ENCODE peak calls at places on chromosomes 7 and 10, in eight cellular contexts. A is CD8-positive, alpha-beta memory T cell; E is left ventricle myocardium inferior; I is CD4-positive, CD25-positive, alpha-beta regulatory T cell; Y is IMR-90; H is OCI-LY7; V is breast epithelium; W is PC-9. G is an unnamed sample. For H3K9me3, the result is how much of the 10 kb centered on the place peaks cover.

GRCh38 chr10:23404461-23404980 is 34.4 kb upstream of the OTUD1 start:
- DNase-seq in A (no peak), H (no peak), W (no peak), E (no peak), Y (peak), V (no peak), I (no peak), G (no peak)

GRCh38 chr7:45086348-45087065 is 2.3 kb downstream of the NACAD start:
- DNase-seq in I (no peak), V (no peak), A (no peak), Y (no peak), E (no peak), H (no peak), W (no peak), G (no peak)

GRCh38 chr7:124532166-124532565 is 233.4 kb downstream of the GPR37 start:
- DNase-seq in V (no peak), A (no peak), H (no peak), W (no peak), I (no peak), E (no peak), Y (peak), G (no peak)

GRCh38 chr10:91022924-91023707 is 102.2 kb upstream of the ANKRD1 start:
- DNase-seq in E (no peak), H (no peak), I (no peak), A (no peak), V (peak), Y (no peak), W (no peak), G (no peak)

GRCh38 chr10:27312854-27313253 is 72.3 kb upstream of the ACBD5 start:
- DNase-seq in Y (no peak), W (peak), H (no peak), A (no peak), V (no peak), I (no peak), E (no peak), G (no peak)

GRCh38 chr10:6023661-6024333 is 38.4 kb downstream of the IL2RA start:
- DNase-seq in H (no peak), I (no peak), A (no peak), V (no peak), E (no peak), Y (no peak), W (no peak), G (no peak)

GRCh38 chr10:75429159-75429827 is 2.1 kb upstream of the LRMDA start:
- DNase-seq in I (no peak), E (no peak), Y (no peak), H (no peak), W (peak), A (no peak), V (no peak), G (no peak)

GRCh38 chr7:102933763-102934162 is 21.0 kb downstream of the LRRC17 start:
- DNase-seq in Y (peak), E (peak), I (no peak), W (no peak), H (no peak), V (peak), A (no peak), G (no peak)

GRCh38 chr10:124625831-124626238 is 118.3 kb downstream of the FAM53B start:
- DNase-seq in I (no peak), W (no peak), A (no peak), H (no peak), E (peak), Y (no peak), V (no peak), G (no peak)

GRCh38 chr10:63586048-63586447 is 64.8 kb downstream of the REEP3 start:
- DNase-seq in Y (no peak), I (no peak), V (no peak), E (no peak), H (no peak), A (no peak), W (no peak), G (no peak)

GRCh38 chr7:103712991-103713778 is 267.2 kb upstream of the SLC26A5 start:
- DNase-seq in E (no peak), I (no peak), W (no peak), V (no peak), Y (peak), H (no peak), A (no peak), G (no peak)

GRCh38 chr10:98349508-98349922 is 65.5 kb downstream of the PYROXD2 start:
- DNase-seq in W (no peak), H (peak), V (no peak), I (no peak), E (peak), A (no peak), Y (peak), G (no peak)

DNA sequence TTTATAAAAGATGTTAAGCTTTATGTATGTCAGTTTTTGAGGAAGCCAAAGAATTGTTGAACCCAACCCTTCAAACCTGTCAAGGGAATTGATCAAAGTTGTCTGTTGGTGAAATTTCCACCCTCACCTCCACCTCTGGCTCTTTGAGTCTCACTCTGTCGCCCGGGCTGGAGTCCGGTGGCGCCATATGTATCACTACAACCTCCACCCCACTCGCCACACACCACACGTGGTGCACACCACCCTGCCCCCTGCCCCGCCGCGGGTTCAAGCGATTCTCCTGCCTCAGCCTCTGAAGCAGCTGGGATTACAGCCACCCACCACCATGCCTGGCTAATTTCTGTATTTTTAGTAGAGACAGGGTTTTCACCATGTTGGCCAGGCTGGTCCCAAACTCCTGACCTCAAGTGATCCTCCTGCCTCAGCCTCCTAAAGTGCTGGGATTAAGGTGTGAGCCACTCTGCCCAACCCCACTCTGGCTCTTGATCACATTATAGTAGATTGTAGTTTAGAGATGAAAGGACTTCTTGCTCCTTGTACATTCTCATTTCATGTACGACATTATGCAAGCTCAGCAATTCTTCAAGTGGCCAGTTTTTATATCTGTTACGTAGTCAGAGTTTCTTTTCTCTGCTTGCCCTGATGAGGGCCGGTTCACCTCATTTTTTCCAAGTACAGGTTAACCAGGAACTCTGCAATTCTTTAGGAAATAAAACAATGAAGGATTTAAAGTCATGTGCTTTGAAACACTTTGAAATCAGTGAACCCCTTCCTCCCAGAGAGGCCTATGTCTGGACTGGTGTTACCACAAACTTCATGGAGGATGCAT is 7.0 kb downstream of the BAMBI start:
- DNase-seq in E (no peak), A (no peak), I (no peak), V (no peak), H (no peak), W (no peak), Y (no peak), G (no peak)
- H3K9me3 ChIP-seq in E (under half), A (under half), I (under half), V (under half), H (under half), W (under half), Y (under half), G (under half)

GRCh38 chr10:42380926-42381547 is 257.3 kb downstream of the ZNF33B start:
- DNase-seq in H (no peak), V (no peak), I (no peak), W (no peak), A (no peak), Y (no peak), E (no peak), G (no peak)
- H3K9me3 ChIP-seq in H (under half), V (under half), I (under half), W (under half), A (under half), Y (under half), E (under half), G (under half)

DNA sequence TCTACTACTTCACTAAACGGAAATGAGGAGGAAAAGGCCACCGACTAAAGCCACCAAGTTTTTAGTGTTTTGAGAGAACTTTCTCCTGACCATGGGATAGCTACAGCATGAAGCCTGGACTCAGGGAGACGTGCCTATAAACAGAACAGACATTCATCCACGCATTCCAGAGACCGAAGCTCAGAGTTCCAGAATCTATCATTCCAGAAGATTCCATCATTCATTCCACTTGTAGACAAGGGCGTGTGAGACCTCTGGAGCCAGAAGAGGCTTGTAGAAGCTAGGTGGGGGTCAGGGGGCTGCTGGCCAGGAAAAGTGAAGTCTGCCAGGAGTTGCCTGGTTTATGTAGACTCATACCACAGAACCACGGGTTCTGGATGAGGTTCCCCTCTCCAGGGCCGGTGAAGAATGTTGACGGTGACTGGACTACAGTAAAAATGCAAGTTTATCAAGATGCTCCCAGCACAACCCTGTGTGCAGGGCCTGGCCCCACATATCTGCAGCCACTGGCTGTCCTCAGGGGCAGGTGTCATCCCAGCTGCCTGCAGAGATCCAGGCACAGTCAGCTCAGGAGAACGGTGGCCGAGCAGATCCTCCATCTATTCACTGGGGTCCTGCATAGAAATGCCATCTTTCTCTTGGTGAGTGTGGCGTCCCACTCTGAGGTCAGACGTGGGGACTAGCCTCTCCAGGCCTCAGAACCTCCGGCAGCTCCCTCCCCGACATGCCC is 215.7 kb downstream of the USP6NL start:
- DNase-seq in H (no peak), W (no peak), E (no peak), Y (no peak), V (no peak), I (no peak), A (no peak), G (no peak)
- H3K9me3 ChIP-seq in H (under half), W (under half), E (under half), Y (under half), V (under half), I (under half), A (under half), G (under half)

GRCh38 chr7:158018061-158018796 is 569.4 kb downstream of the PTPRN2 start:
- DNase-seq in H (no peak), I (no peak), E (no peak), W (no peak), A (no peak), Y (no peak), V (no peak), G (no peak)
- H3K9me3 ChIP-seq in H (under half), I (under half), E (under half), W (under half), A (under half), Y (under half), V (under half), G (under half)

GRCh38 chr7:156318926-156319325 is 321.6 kb upstream of the RNF32 start:
- DNase-seq in I (no peak), H (no peak), V (no peak), A (no peak), Y (no peak), E (no peak), W (no peak), G (no peak)

DNA sequence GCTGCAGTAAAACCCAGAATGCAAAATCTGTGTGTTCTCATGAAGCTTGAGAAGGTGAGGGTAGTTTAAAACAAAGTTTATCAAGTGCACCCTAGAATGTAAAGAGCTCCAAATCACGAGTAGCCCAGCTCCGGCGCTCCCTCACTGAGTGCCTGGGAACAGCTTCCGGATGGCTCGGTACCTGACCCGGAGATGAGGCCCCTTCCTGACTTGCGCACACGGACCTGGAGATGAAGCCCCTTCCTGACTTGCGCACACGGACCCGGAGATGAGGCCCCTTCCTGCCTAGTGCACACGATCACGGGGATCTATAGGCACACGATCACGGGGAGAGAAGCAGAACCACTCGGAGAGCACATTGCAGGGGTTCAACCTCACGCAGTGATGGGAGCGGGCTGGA is 322.1 kb upstream of the RNF32 start:
- DNase-seq in I (no peak), V (no peak), E (no peak), H (no peak), Y (no peak), W (no peak), A (no peak), G (no peak)
- H3K9me3 ChIP-seq in I (under half), V (under half), E (under half), H (under half), Y (under half), W (under half), A (under half), G (under half)

DNA sequence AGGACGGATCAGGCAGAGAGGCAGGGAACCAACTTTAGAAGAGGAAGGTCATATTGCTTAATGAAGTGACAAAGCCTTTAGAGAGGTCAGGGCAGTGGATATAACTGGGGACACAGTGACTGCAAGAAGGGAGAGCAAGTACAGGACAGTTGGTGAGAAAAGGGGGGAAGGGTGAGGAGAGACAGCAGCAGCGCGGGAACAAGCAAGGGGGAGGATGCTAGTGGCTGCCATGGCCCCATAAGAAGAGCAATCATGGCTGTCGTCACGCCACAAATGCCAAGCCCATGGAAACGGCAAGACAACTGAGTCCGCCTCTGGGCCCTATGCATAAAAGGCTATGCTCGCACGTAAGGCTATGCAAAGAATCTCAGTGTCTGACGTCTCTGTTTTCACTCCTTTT is 9.1 kb downstream of the ZNF3 start:
- DNase-seq in I (no peak), Y (no peak), E (no peak), V (no peak), A (no peak), H (no peak), W (no peak), G (no peak)
- H3K9me3 ChIP-seq in I (under half), Y (half or more), E (under half), V (under half), A (under half), H (under half), W (half or more), G (under half)

G was measured in T-helper 17 cell.